ENCODE peak calls at places on chromosome 1, in seven cellular contexts. S is HCT116, L is GM12878, G is K562, M is H1, X is SK-N-SH, P is HepG2. O is an unnamed sample.

GRCh38 chr1:92544756-92545165 is 58.0 kb upstream of the GFI1 start:
- DNase-seq in M (no peak), P (no peak), G (peak; percentile 76), X (no peak), L (no peak), S (no peak), O (no peak)

GRCh38 chr1:162976628-162977027 is 92.5 kb upstream of the RGS4 start:
- DNase-seq in L (no peak), G (no peak), X (no peak), S (no peak), P (no peak), M (no peak), O (no peak)

GRCh38 chr1:175192630-175193338 is at the start of gene KIAA0040:
- DNase-seq in S (peak; percentile 66), X (peak; percentile 86), P (peak; percentile 65), M (no peak), L (no peak), G (peak; percentile 94), O (peak; percentile 94)

GRCh38 chr1:30005972-30006619 is 717.3 kb downstream of the MATN1 start:
- DNase-seq in X (no peak), G (no peak), P (no peak), M (no peak), L (no peak), S (peak; percentile 32), O (no peak)

GRCh38 chr1:20124451-20125057 is 5.2 kb upstream of the PLA2G2D start:
- DNase-seq in G (peak; percentile 33), L (no peak), X (no peak), P (no peak), S (peak; percentile 57), M (no peak), O (peak; percentile 22)

GRCh38 chr1:206575165-206575893 is 36.9 kb downstream of the EIF2D start:
- DNase-seq in L (no peak), X (no peak), P (no peak), S (no peak), M (no peak), G (peak; percentile 71), O (no peak)

GRCh38 chr1:236130372-236130771 is 12.0 kb upstream of the GPR137B start:
- DNase-seq in M (no peak), S (no peak), X (no peak), L (no peak), G (no peak), P (no peak), O (no peak)

GRCh38 chr1:167720965-167721616 is 691 bp upstream of the MPZL1 start:
- DNase-seq in M (no peak), S (no peak), P (peak; percentile 49), X (peak; percentile 42), G (no peak), L (no peak), O (peak; percentile 49)

GRCh38 chr1:85463666-85464496 is 1.1 kb downstream of the DDAH1 start:
- DNase-seq in L (no peak), G (no peak), S (no peak), P (peak; percentile 4), M (no peak), X (peak; percentile 37), O (peak; percentile 10)

GRCh38 chr1:20080441-20081330 is 10.7 kb downstream of the PLA2G5 start:
- DNase-seq in L (peak; percentile 57), X (no peak), M (no peak), P (no peak), G (no peak), S (no peak), O (no peak)

GRCh38 chr1:5598824-5599395 is 393.3 kb downstream of the NPHP4 start:
- DNase-seq in P (no peak), S (no peak), M (no peak), X (no peak), G (no peak), L (no peak), O (no peak)

DNA sequence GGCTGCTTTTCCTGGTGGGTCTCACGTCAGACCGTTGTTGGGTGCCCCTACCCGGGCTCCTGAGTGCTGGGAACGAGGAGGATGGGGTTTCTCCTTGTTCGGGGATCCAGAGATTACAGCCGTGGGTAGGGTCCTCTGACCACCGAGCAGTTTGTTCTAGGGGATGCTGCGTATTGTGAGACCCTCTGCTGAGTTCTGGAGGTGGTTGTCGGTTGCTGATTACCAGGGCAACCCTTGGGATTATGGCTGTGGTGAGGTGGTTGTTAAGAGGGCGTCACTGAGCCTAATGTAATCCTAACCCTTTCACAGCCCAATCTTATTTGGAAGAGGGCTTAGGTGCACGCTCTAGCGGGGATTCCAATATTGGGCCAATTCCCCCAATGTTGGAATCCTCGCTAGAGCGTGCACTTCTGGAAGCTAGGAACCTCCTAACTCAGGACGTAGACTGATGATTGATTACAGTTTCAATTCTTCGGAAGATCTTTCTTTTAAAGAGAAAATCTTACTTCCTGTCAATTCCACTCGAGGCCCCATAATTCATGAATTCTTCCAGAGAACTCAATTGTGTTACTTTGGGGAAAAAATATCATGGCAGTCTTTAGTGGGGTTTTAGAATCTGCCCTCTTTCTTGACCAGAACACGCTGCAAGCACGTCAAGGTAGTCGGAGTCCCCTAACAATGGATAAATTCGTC is 483 bp downstream of the TCEANC2 start:
- DNase-seq in S (no peak), P (no peak), X (no peak), L (no peak), M (no peak), G (no peak), O (no peak)
- TF ChIP-seq JUND in S (no peak), P (no peak), X (no peak), L (no peak), M (no peak), G (no peak), O (no peak)

GRCh38 chr1:110783292-110783918 is 89.5 kb upstream of the CD53 start:
- DNase-seq in X (peak; percentile 64), M (no peak), P (peak; percentile 47), S (peak; percentile 48), G (peak; percentile 74), L (no peak), O (peak; percentile 72)

GRCh38 chr1:110786802-110787327 is 86.1 kb upstream of the CD53 start:
- DNase-seq in X (no peak), G (no peak), M (no peak), S (no peak), L (no peak), P (no peak), O (no peak)

GRCh38 chr1:110785055-110785454 is 87.9 kb upstream of the CD53 start:
- DNase-seq in X (no peak), G (no peak), L (no peak), S (no peak), M (no peak), P (no peak), O (no peak)

GRCh38 chr1:110785612-110786011 is 87.3 kb upstream of the CD53 start:
- DNase-seq in X (no peak), M (no peak), G (no peak), L (no peak), S (no peak), P (no peak), O (no peak)

GRCh38 chr1:110787328-110788071 is 85.4 kb upstream of the CD53 start:
- DNase-seq in G (no peak), P (no peak), L (peak; percentile 76), S (no peak), X (no peak), M (no peak), O (no peak)
- TF ChIP-seq JUND in G (no peak), P (no peak), L (no peak), S (no peak), X (no peak), M (no peak), O (no peak)

GRCh38 chr1:189432761-189433160 is 1044.9 kb downstream of the BRINP3 start:
- DNase-seq in G (no peak), X (no peak), P (no peak), M (no peak), S (no peak), L (no peak), O (no peak)

GRCh38 chr1:189431437-189431836 is 1046.2 kb downstream of the BRINP3 start:
- DNase-seq in M (no peak), S (no peak), P (no peak), X (no peak), L (no peak), G (no peak), O (peak; percentile 23)

GRCh38 chr1:189424746-189425331 is 1052.8 kb downstream of the BRINP3 start:
- DNase-seq in P (no peak), G (no peak), M (no peak), S (no peak), X (no peak), L (no peak), O (no peak)

GRCh38 chr1:189434461-189434860 is 1043.2 kb downstream of the BRINP3 start:
- DNase-seq in X (no peak), M (no peak), G (no peak), S (no peak), L (no peak), P (no peak), O (no peak)

DNA sequence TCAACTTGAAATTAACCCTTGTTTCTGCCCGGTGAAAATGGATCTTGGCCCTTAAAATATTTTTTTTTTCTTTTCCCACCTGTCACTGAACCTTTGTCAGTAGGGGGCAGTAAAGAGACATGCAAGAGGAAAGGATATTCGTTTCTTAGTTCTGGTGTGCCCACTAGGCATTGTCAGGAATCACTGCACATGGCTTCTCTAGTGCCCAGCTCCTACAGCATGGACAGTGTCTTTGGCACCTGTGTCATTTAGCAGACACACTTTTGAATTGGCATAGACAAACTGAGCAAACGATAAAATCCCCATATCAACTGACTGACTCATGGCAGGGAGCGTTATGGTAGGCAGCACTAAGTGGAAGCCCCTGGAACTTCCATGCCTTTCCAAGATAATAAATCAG is 1048.1 kb downstream of the BRINP3 start:
- DNase-seq in S (peak; percentile 52), G (peak; percentile 7), P (peak; percentile 53), L (no peak), X (peak; percentile 7), M (no peak), O (peak; percentile 77)
- TF ChIP-seq JUND in S (no peak), G (no peak), P (no peak), L (no peak), X (no peak), M (peak; percentile 9), O (no peak)

GRCh38 chr1:241675983-241676382 is 23.9 kb downstream of the WDR64 start:
- DNase-seq in S (no peak), P (no peak), X (peak; percentile 16), L (no peak), M (no peak), G (no peak), O (no peak)

GRCh38 chr1:241677171-241677570 is 25.1 kb downstream of the WDR64 start:
- DNase-seq in P (no peak), S (no peak), L (peak; percentile 16), G (no peak), X (no peak), M (no peak), O (no peak)

GRCh38 chr1:241666419-241666818 is 14.3 kb downstream of the WDR64 start:
- DNase-seq in G (no peak), X (no peak), P (no peak), M (no peak), L (no peak), S (no peak), O (no peak)

GRCh38 chr1:241674805-241675384 is 22.8 kb downstream of the WDR64 start:
- DNase-seq in S (no peak), M (no peak), P (no peak), X (no peak), G (no peak), L (no peak), O (no peak)

DNA sequence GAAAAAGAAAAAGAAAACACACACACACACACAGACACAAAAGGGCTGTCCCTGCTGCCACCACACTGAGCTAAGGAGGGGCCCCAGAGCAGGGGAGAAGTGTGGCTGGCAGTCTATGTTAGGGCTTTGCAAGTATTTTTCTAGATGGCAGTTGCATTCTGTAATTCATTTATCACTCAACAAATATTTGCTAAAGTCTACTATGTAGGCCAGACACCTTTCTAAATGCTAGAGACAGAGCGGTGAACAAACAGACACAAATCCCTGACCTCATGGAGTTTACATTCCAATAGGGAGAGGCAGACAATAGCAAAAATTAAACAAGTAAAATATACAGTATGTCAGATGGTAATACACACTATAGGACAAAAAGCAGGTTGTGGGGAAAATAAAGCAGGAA is 20.2 kb downstream of the WDR64 start:
- DNase-seq in X (no peak), M (no peak), P (peak; percentile 65), L (no peak), S (no peak), G (no peak), O (no peak)
- TF ChIP-seq JUND in X (no peak), M (no peak), P (no peak), L (no peak), S (no peak), G (no peak), O (no peak)